ENCODE peak calls at places on chromosomes 11 and 22, in four cellular contexts. H is endothelial cell of umbilical vein, O is breast epithelium, A is vagina. F is an unnamed sample.

GRCh38 chr11:112455791-112456190 is 195.1 kb upstream of the PLET1 start:
- DNase-seq in O (no peak), H (peak), A (no peak), F (no peak)

GRCh38 chr11:33842236-33842915 is 49.5 kb downstream of the LMO2 start:
- DNase-seq in A (no peak), O (no peak), H (no peak), F (no peak)

GRCh38 chr22:35617137-35617755 is at the start of gene MB:
- DNase-seq in O (no peak), H (no peak), A (no peak), F (no peak)

GRCh38 chr11:7969756-7970646 is 4.8 kb upstream of the NLRP10 start:
- DNase-seq in H (no peak), O (no peak), A (no peak), F (no peak)

GRCh38 chr22:35587447-35587870 is 29.7 kb downstream of the MB start:
- DNase-seq in H (no peak), O (peak), A (no peak), F (peak)

GRCh38 chr11:32312865-32313403 is 122.4 kb downstream of the WT1 start:
- DNase-seq in O (no peak), A (no peak), H (peak), F (no peak)

GRCh38 chr11:85826096-85826855 is 15.3 kb upstream of the SYTL2 start:
- DNase-seq in A (no peak), O (no peak), H (peak), F (no peak)

GRCh38 chr11:33013706-33014105 is 2.0 kb upstream of the DEPDC7 start:
- DNase-seq in H (no peak), A (no peak), O (no peak), F (no peak)

GRCh38 chr11:115682901-115683300 is 178.7 kb upstream of the CADM1 start:
- DNase-seq in H (no peak), A (no peak), O (no peak), F (no peak)

GRCh38 chr11:18384157-18384641 is 10.2 kb upstream of the LDHA start:
- DNase-seq in A (no peak), O (peak), H (peak), F (no peak)

GRCh38 chr22:31616315-31616980 is 45.6 kb downstream of the PISD start:
- DNase-seq in A (no peak), H (no peak), O (no peak), F (no peak)

GRCh38 chr22:17132112-17132511 is 11.0 kb upstream of the TMEM121B start:
- DNase-seq in O (no peak), H (no peak), A (no peak), F (no peak)

GRCh38 chr11:112270551-112271180 is 10.0 kb upstream of the PLET1 start:
- DNase-seq in A (no peak), O (no peak), H (no peak), F (no peak)

GRCh38 chr11:24949406-24949805 is 452.6 kb downstream of the LUZP2 start:
- DNase-seq in A (no peak), O (no peak), H (no peak), F (no peak)

GRCh38 chr11:33835143-33835878 is 56.6 kb downstream of the LMO2 start:
- DNase-seq in H (peak), A (no peak), O (no peak), F (no peak)

GRCh38 chr11:85685131-85685819 is 720 bp downstream of the CCDC89 start:
- DNase-seq in A (no peak), O (no peak), H (no peak), F (peak)

GRCh38 chr11:40230821-40231220 is 1228.6 kb downstream of the LRRC4C start:
- DNase-seq in A (no peak), H (no peak), O (no peak), F (no peak)

GRCh38 chr11:107991868-107992414 is 16.8 kb upstream of the CUL5 start:
- DNase-seq in H (no peak), A (no peak), O (no peak), F (no peak)

GRCh38 chr11:66068923-66069714 is 953 bp upstream of the PACS1 start:
- DNase-seq in O (peak), H (peak), A (no peak), F (no peak)

GRCh38 chr11:76604081-76604601 is 66.4 kb downstream of the LRRC32 start:
- DNase-seq in H (no peak), A (peak), O (peak), F (peak)

GRCh38 chr11:115670538-115671200 is 166.5 kb upstream of the CADM1 start:
- DNase-seq in H (no peak), A (no peak), O (no peak), F (no peak)

GRCh38 chr11:15073361-15074205 is at the start of gene CALCB:
- DNase-seq in H (no peak), A (no peak), O (no peak), F (peak)

GRCh38 chr22:49575703-49576081 is 252.0 kb downstream of the BRD1 start:
- DNase-seq in H (no peak), A (no peak), O (no peak), F (peak)

GRCh38 chr22:23110190-23110921 is 31.4 kb downstream of the RSPH14 start:
- DNase-seq in H (peak), A (no peak), O (no peak), F (no peak)

GRCh38 chr11:130068986-130069683 is 559 bp upstream of the APLP2 start:
- DNase-seq in A (no peak), H (peak), O (peak), F (peak)

GRCh38 chr22:46192210-46192993 is 42.1 kb downstream of the PPARA start:
- DNase-seq in O (no peak), A (no peak), H (no peak), F (no peak)

GRCh38 chr11:119377112-119377901 is 4.2 kb downstream of the USP2 start:
- DNase-seq in O (peak), A (peak), H (no peak), F (peak)

GRCh38 chr11:65868076-65868667 is 4.4 kb downstream of the EFEMP2 start:
- DNase-seq in O (no peak), A (no peak), H (no peak), F (peak)

GRCh38 chr11:123531325-123531724 is 101.3 kb downstream of the GRAMD1B start:
- DNase-seq in O (no peak), H (no peak), A (no peak), F (no peak)

GRCh38 chr22:31488988-31489617 is 539 bp downstream of the EIF4ENIF1 start:
- DNase-seq in H (peak), A (no peak), O (no peak), F (no peak)

GRCh38 chr11:108009497-108010360 is 1.0 kb downstream of the CUL5 start:
- DNase-seq in A (no peak), H (peak), O (peak), F (peak)

GRCh38 chr11:64771861-64772260 is 6.5 kb downstream of the SF1 start:
- DNase-seq in O (no peak), H (no peak), A (no peak), F (no peak)
- TF ChIP-seq POLR2AphosphoS5 in O (no peak), H (no peak), A (no peak), F (no peak)

GRCh38 chr22:37763012-37763411 is 44.7 kb upstream of the GCAT start:
- DNase-seq in A (no peak), O (no peak), H (no peak), F (no peak)

GRCh38 chr22:37764622-37765021 is 43.1 kb upstream of the GCAT start:
- DNase-seq in A (no peak), O (no peak), H (no peak), F (no peak)

GRCh38 chr22:37765498-37765897 is 42.2 kb upstream of the GCAT start:
- DNase-seq in O (no peak), A (no peak), H (no peak), F (no peak)

GRCh38 chr22:37762389-37762836 is 45.3 kb upstream of the GCAT start:
- DNase-seq in H (no peak), A (no peak), O (no peak), F (no peak)

GRCh38 chr22:37763652-37764051 is 44.1 kb upstream of the GCAT start:
- DNase-seq in A (no peak), H (no peak), O (no peak), F (no peak)
- TF ChIP-seq POLR2AphosphoS5 in A (no peak), H (no peak), O (no peak), F (no peak)

DNA sequence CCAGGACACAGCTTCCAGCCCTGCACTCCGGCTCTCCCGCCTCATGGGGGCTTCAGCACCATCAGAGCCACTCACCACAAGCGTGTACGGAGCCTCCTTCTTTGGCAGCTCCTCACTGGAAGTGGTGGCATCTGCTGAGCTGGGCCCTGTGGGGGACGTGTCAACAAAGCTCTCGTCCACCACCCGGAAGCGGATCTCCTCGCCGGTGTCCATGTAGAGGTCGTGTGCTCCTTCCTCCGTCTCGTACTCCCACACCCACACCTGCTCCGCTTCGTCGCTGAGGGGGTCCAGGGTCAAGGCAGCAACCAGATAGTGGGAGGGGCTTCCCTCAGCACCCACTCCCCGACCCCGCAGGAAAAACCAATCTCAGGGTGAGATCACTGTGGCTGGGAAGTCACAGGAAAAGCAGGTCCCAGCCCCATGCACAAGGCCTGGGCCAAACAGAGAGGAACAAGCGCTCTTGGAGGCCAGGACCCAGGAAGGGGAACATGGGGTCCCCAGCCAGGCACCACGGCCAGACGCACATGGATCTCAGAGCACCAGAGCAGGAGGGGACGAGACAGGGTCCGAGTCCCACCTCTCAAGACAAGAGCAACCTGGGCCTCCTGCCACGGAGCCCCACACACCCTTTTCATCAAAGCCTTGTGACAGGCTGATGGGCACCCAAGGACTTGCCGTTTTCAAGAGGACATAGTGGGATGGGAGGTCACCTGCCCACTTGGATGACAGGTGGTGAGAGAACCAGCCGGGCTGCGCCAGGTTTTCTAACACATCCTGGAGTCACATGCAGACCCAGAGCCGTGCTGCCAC is 13.5 kb downstream of the POLR3H start:
- DNase-seq in H (no peak), A (no peak), O (no peak), F (no peak)
- TF ChIP-seq POLR2AphosphoS5 in H (no peak), A (no peak), O (no peak), F (no peak)

DNA sequence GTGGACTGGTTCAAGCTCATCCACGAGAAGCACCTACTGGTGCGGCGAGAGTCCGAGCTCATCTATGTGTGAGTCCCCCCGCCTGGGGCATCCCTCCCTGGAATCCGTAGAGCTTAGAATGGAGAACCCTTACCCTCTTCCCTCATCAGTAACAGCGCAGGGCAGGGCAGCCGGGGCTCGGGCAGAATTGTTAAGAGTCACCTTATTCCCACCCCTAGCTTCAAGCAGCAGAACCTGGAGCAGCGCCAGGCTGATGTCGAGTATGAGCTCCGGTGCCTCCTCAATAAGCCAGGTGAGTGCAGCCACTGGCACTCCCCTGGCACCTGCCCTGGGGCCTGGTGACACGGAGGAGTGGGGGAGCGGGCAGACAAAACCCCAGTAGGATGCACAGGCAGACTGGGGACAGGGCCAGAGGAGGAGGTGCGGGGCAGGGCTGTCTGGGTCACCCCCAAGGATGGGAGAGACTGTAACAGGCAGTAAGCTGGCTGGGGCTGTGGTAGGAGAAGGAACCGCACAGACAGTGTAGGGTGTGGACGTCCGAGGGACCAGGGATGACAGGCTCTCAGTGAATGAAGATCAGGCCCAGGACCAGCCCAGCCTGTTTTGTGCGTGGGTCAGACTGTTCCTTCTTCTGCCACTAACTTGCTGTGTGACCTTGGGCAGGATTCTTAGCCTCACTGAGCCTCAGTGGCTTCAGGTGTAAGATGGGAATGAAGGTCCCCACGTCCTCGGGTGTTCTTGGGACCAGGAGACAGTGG is 20.4 kb downstream of the C22orf23 start:
- DNase-seq in H (no peak), A (no peak), O (no peak), F (peak)
- TF ChIP-seq POLR2AphosphoS5 in H (no peak), A (no peak), O (no peak), F (no peak)

DNA sequence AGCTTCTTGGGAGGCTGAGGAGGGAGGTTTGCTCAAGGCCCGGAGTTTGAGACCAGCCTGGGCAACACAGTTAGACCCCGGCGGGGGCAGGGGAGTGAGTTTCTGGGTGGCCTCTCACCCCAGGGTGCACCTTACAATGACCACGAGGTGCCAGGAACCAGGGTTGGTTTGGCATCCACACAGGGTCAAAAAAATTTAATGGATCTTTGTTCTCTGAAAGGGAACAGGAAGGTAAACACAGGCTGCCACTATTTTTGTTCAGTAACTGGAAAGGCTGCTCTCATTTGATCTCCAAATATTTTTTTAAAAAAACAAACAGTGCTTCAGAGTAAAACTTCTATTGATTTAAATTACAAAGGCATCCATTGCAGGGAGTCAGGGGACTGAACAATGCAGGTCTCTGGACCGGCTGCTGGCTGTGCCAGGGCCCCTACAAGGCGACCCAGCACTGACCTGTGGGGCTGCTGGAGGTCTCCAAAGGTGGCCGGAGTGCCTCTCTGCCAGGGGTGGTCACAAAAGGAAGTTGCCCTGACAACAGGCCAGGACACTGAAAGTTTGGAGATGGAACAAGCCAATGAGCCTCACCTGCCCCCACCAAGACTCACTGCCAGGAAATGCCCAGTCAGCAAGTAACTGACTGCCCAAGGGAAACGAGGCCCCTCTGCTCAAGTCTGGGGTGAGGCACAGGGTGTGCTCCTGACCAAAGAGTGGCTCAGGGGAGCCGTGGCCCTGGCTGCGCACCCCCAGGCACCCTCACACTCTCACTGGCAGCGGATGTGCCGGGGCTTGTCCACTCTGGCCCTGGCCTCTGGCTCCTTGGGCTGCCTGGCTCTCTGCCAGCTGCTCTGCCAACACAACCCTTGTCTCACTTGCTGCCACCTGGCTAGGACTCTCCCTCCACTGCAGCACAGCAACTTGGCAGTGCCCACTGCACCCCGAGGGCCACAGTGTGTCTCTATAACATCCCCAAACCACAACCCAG is 51.8 kb downstream of the ARFGAP3 start:
- DNase-seq in A (no peak), H (peak), O (peak), F (peak)
- TF ChIP-seq POLR2AphosphoS5 in A (peak), H (peak), O (no peak), F (no peak)

GRCh38 chr11:11843642-11844041 is 1.9 kb downstream of the USP47 start:
- DNase-seq in H (peak), O (no peak), A (no peak), F (no peak)

GRCh38 chr11:11841121-11841604 is 609 bp upstream of the USP47 start:
- DNase-seq in A (no peak), O (peak), H (no peak), F (peak)

GRCh38 chr11:11842426-11843008 is 745 bp downstream of the USP47 start:
- DNase-seq in O (peak), A (no peak), H (peak), F (peak)

GRCh38 chr11:11843233-11843632 is 1.5 kb downstream of the USP47 start:
- DNase-seq in A (no peak), O (no peak), H (peak), F (no peak)

GRCh38 chr11:11841605-11842425 is at the start of gene USP47:
- DNase-seq in H (peak), O (peak), A (no peak), F (peak)
- TF ChIP-seq POLR2AphosphoS5 in H (peak), O (peak), A (peak), F (peak)

F was measured in upper lobe of left lung.